ENCODE peak calls at places on chromosomes 13 and 19, in eight cellular contexts. L, H, N, W, O, I, E and A are unnamed samples.

GRCh38 chr13:76725211-76725610 is 161.0 kb downstream of the KCTD12 start:
- DNase-seq in I (no peak), W (no peak), N (no peak), H (no peak), E (peak; percentile 61), O (no peak), L (peak; percentile 50), A (no peak)

GRCh38 chr19:57465680-57466381 is 8.9 kb upstream of the VN1R1 start:
- DNase-seq in E (peak; percentile 40), I (no peak), N (peak; percentile 45), L (peak; percentile 41), W (no peak), O (no peak), H (no peak), A (peak; percentile 21)

GRCh38 chr13:100382787-100383186 is 205.8 kb downstream of the GGACT start:
- DNase-seq in E (peak; percentile 35), L (peak; percentile 51), W (no peak), N (no peak), I (no peak), O (no peak), H (no peak), A (no peak)

GRCh38 chr13:27289016-27289665 is 18.5 kb downstream of the RASL11A start:
- DNase-seq in I (no peak), N (no peak), L (no peak), O (no peak), W (no peak), E (no peak), H (no peak), A (no peak)

GRCh38 chr13:94252209-94252608 is 227.3 kb downstream of the DCT start:
- DNase-seq in N (no peak), I (no peak), O (no peak), W (no peak), L (no peak), E (no peak), H (no peak), A (no peak)

GRCh38 chr13:64855506-64855905 is 2374.6 kb downstream of the PCDH9 start:
- DNase-seq in H (no peak), I (no peak), E (peak; percentile 65), O (no peak), W (no peak), N (no peak), L (peak; percentile 1), A (no peak)

GRCh38 chr19:30173593-30174356 is 198.4 kb upstream of the ZNF536 start:
- DNase-seq in L (no peak), W (no peak), O (no peak), H (no peak), E (no peak), I (no peak), N (no peak), A (no peak)

GRCh38 chr19:17719730-17720486 is 628 bp downstream of the MAP1S start:
- DNase-seq in E (no peak), L (no peak), O (peak; percentile 38), W (no peak), H (no peak), I (no peak), N (peak; percentile 58), A (no peak)

GRCh38 chr13:114100446-114101320 is 31.7 kb downstream of the RASA3 start:
- DNase-seq in I (no peak), L (no peak), E (no peak), W (no peak), N (no peak), O (no peak), H (no peak), A (no peak)

GRCh38 chr19:42066075-42066754 is 3.8 kb downstream of the GRIK5 start:
- DNase-seq in E (peak; percentile 24), I (no peak), H (no peak), N (no peak), W (no peak), L (peak; percentile 35), O (no peak), A (no peak)

GRCh38 chr19:9306443-9306842 is 3.2 kb downstream of the ZNF699 start:
- DNase-seq in H (no peak), E (peak; percentile 62), I (no peak), L (peak; percentile 92), W (no peak), O (no peak), N (peak; percentile 73), A (no peak)

GRCh38 chr13:43935878-43936277 is 56.2 kb downstream of the LACC1 start:
- DNase-seq in H (no peak), I (no peak), W (no peak), O (no peak), L (peak; percentile 15), N (no peak), E (peak; percentile 32), A (no peak)

GRCh38 chr19:51750381-51751124 is 1.1 kb downstream of the FPR1 start:
- DNase-seq in E (peak; percentile 75), W (no peak), I (no peak), H (no peak), O (no peak), L (peak; percentile 94), N (peak; percentile 86), A (no peak)

GRCh38 chr19:48938256-48938655 is 4.8 kb downstream of the DHDH start:
- DNase-seq in H (no peak), L (no peak), N (no peak), E (no peak), O (no peak), W (no peak), I (no peak), A (no peak)

GRCh38 chr13:41962994-41963393 is 2.1 kb upstream of the VWA8 start:
- DNase-seq in E (no peak), I (no peak), H (no peak), W (no peak), O (no peak), N (peak; percentile 97), L (peak; percentile 37), A (no peak)

GRCh38 chr19:1526066-1526778 is 2.3 kb downstream of the PLK5 start:
- DNase-seq in W (no peak), N (no peak), O (no peak), L (no peak), I (no peak), H (no peak), E (no peak), A (no peak)

GRCh38 chr13:44972956-44973581 is 16.2 kb downstream of the NUFIP1 start:
- DNase-seq in N (no peak), H (no peak), I (no peak), L (peak; percentile 37), W (no peak), E (peak; percentile 58), O (no peak), A (no peak)

GRCh38 chr13:66171821-66172220 is 1058.3 kb downstream of the PCDH9 start:
- DNase-seq in E (no peak), H (no peak), W (no peak), O (no peak), N (no peak), I (no peak), L (no peak), A (no peak)

GRCh38 chr19:2440515-2440914 is 13.1 kb upstream of the TIMM13 start:
- DNase-seq in E (no peak), H (no peak), O (no peak), I (no peak), L (no peak), N (no peak), W (no peak), A (no peak)

GRCh38 chr13:45040626-45041025 is 51.3 kb downstream of the GPALPP1 start:
- DNase-seq in H (no peak), I (no peak), N (no peak), L (no peak), E (no peak), W (no peak), O (no peak), A (no peak)

GRCh38 chr13:40585911-40586471 is 80.5 kb downstream of the FOXO1 start:
- DNase-seq in I (no peak), L (peak; percentile 37), N (peak; percentile 63), W (no peak), O (no peak), H (no peak), E (peak; percentile 35), A (no peak)

GRCh38 chr19:40347476-40348124 is 597 bp downstream of the C19orf47 start:
- DNase-seq in I (no peak), O (no peak), N (no peak), L (no peak), E (no peak), H (no peak), W (no peak), A (no peak)

GRCh38 chr13:45434556-45435371 is 16.6 kb upstream of the SLC25A30 start:
- DNase-seq in N (no peak), L (no peak), H (no peak), I (no peak), E (no peak), W (no peak), O (no peak), A (no peak)

GRCh38 chr19:10105241-10106099 is 692 bp upstream of the PPAN start:
- DNase-seq in E (no peak), L (no peak), W (peak; percentile 56), O (no peak), N (no peak), H (no peak), I (no peak), A (peak; percentile 66)

GRCh38 chr13:24614306-24615080 is 65.7 kb upstream of the ATP12A start:
- DNase-seq in N (no peak), L (no peak), E (no peak), O (no peak), H (no peak), W (no peak), I (no peak), A (no peak)

GRCh38 chr13:100478107-100478809 is 110.3 kb downstream of the GGACT start:
- DNase-seq in I (no peak), O (no peak), W (no peak), E (no peak), N (no peak), L (no peak), H (no peak), A (no peak)

GRCh38 chr19:751501-752341 is 809 bp downstream of the MISP start:
- DNase-seq in N (peak; percentile 79), O (no peak), L (peak; percentile 86), I (no peak), E (peak; percentile 64), H (no peak), W (no peak), A (no peak)

GRCh38 chr19:49869009-49869483 is 1.7 kb upstream of the PNKP start:
- DNase-seq in H (no peak), I (no peak), N (no peak), W (no peak), L (no peak), E (no peak), O (no peak), A (no peak)

GRCh38 chr19:31055454-31055853 is 293.8 kb downstream of the TSHZ3 start:
- DNase-seq in O (no peak), W (no peak), H (no peak), N (no peak), I (no peak), E (no peak), L (no peak), A (no peak)